ENCODE peak calls at places on chromosome 22, in five cellular contexts. One of them, this sample, is unnamed.

GRCh38 chr22:20393705-20394476 is at the start of gene ZNF74:
- DNase-seq in DMS153: peak
- DNase-seq in iris pigment epithelial cell: peak
- DNase-seq in BE2C: peak
- DNase-seq in HFF-Myc: peak
- DNase-seq in this sample: peak

GRCh38 chr22:20993304-20994127 is 8.4 kb downstream of the THAP7 start:
- DNase-seq in HFF-Myc: no peak
- DNase-seq in DMS153: no peak
- DNase-seq in BE2C: no peak
- DNase-seq in iris pigment epithelial cell: no peak
- DNase-seq in this sample: no peak

GRCh38 chr22:36938886-36939285 is 25.5 kb downstream of the CSF2RB start:
- DNase-seq in DMS153: no peak
- DNase-seq in HFF-Myc: no peak
- DNase-seq in iris pigment epithelial cell: no peak
- DNase-seq in BE2C: no peak
- DNase-seq in this sample: no peak

GRCh38 chr22:45775569-45776312 is 104.1 kb downstream of the ATXN10 start:
- DNase-seq in HFF-Myc: no peak
- DNase-seq in BE2C: no peak
- DNase-seq in DMS153: no peak
- DNase-seq in iris pigment epithelial cell: no peak
- DNase-seq in this sample: no peak

GRCh38 chr22:45504703-45505341 is 2.1 kb downstream of the FBLN1 start:
- DNase-seq in BE2C: no peak
- DNase-seq in DMS153: no peak
- DNase-seq in iris pigment epithelial cell: peak
- DNase-seq in HFF-Myc: no peak
- DNase-seq in this sample: no peak

GRCh38 chr22:35102663-35103062 is 36.7 kb downstream of the ISX start:
- DNase-seq in iris pigment epithelial cell: peak
- DNase-seq in DMS153: no peak
- DNase-seq in HFF-Myc: no peak
- DNase-seq in BE2C: no peak
- DNase-seq in this sample: no peak

GRCh38 chr22:30435674-30436126 is 10.1 kb downstream of the MTFP1 start:
- DNase-seq in BE2C: no peak
- DNase-seq in DMS153: no peak
- DNase-seq in HFF-Myc: no peak
- DNase-seq in iris pigment epithelial cell: no peak
- DNase-seq in this sample: no peak

GRCh38 chr22:29457730-29458129 is 19.3 kb downstream of the RFPL1 start:
- DNase-seq in HFF-Myc: peak
- DNase-seq in iris pigment epithelial cell: peak
- DNase-seq in DMS153: peak
- DNase-seq in BE2C: peak
- DNase-seq in this sample: peak

GRCh38 chr22:27564806-27565205 is 236.8 kb downstream of the MN1 start:
- DNase-seq in HFF-Myc: no peak
- DNase-seq in BE2C: no peak
- DNase-seq in DMS153: no peak
- DNase-seq in iris pigment epithelial cell: no peak
- DNase-seq in this sample: no peak

GRCh38 chr22:47620391-47620790 is 857.9 kb downstream of the TBC1D22A start:
- DNase-seq in BE2C: no peak
- DNase-seq in DMS153: no peak
- DNase-seq in HFF-Myc: no peak
- DNase-seq in iris pigment epithelial cell: no peak
- DNase-seq in this sample: no peak

GRCh38 chr22:23376256-23376655 is 195.9 kb downstream of the BCR start:
- DNase-seq in DMS153: no peak
- DNase-seq in iris pigment epithelial cell: peak
- DNase-seq in HFF-Myc: peak
- DNase-seq in BE2C: peak
- DNase-seq in this sample: peak

GRCh38 chr22:17199131-17199731 is 20.0 kb downstream of the ADA2 start:
- DNase-seq in DMS153: peak
- DNase-seq in iris pigment epithelial cell: peak
- DNase-seq in BE2C: peak
- DNase-seq in HFF-Myc: peak
- DNase-seq in this sample: peak

This sample was measured in SHP77 treated with DMSO at 0.1 percent for 48 hours.